ENCODE peak calls at places on chromosomes 2 and 18, in seven cellular contexts. Z is A673, P is endothelial cell, D is IMR-90, W is upper lobe of right lung, Q is HCT116, I is fibroblast of the aortic adventitia. F is an unnamed sample.
A peak's percentile ranks its signal among the peaks of the same experiment; 100 is the strongest.

GRCh38 chr18:8163287-8163959 is 445.8 kb upstream of the RAB12 start:
- DNase-seq in P (no peak), Z (no peak), D (no peak), Q (no peak), I (no peak), W (no peak), F (no peak)

GRCh38 chr2:165016772-165017411 is 61.6 kb upstream of the SLC38A11 start:
- DNase-seq in D (peak; percentile 65), Z (peak; percentile 71), I (peak; percentile 76), Q (peak; percentile 22), P (peak; percentile 39), W (no peak), F (no peak)

GRCh38 chr2:239078128-239078924 is 230.4 kb downstream of the TWIST2 start:
- DNase-seq in Z (no peak), P (no peak), Q (no peak), I (no peak), D (no peak), W (no peak), F (no peak)

GRCh38 chr2:100247256-100248043 is 74.9 kb downstream of the LONRF2 start:
- DNase-seq in Q (no peak), I (no peak), W (no peak), D (no peak), P (no peak), Z (no peak), F (no peak)

GRCh38 chr18:76353046-76353445 is 142.0 kb downstream of the ZNF516 start:
- DNase-seq in Z (no peak), W (no peak), Q (no peak), D (no peak), P (no peak), I (no peak), F (peak; percentile 64)

GRCh38 chr2:25917832-25918231 is 39.5 kb upstream of the ASXL2 start:
- DNase-seq in D (no peak), P (no peak), W (no peak), I (no peak), Z (no peak), Q (no peak), F (no peak)

GRCh38 chr2:229343661-229344060 is 72.6 kb upstream of the PID1 start:
- DNase-seq in Z (no peak), D (no peak), Q (no peak), W (no peak), I (no peak), P (no peak), F (no peak)

GRCh38 chr18:46155652-46156051 is 51.5 kb downstream of the HAUS1 start:
- DNase-seq in P (no peak), Z (no peak), D (peak; percentile 90), Q (no peak), I (peak; percentile 93), W (no peak), F (no peak)

GRCh38 chr2:109348645-109349554 is 219.9 kb downstream of the SH3RF3 start:
- DNase-seq in Q (no peak), D (no peak), P (no peak), I (no peak), Z (no peak), W (no peak), F (peak; percentile 32)

GRCh38 chr2:117832905-117833613 is 18.6 kb downstream of the DDX18 start:
- DNase-seq in Q (no peak), I (peak; percentile 34), Z (no peak), P (peak; percentile 38), W (no peak), D (peak; percentile 60), F (no peak)

GRCh38 chr2:98763209-98763951 is 32.4 kb upstream of the MGAT4A start:
- DNase-seq in D (no peak), W (no peak), Q (no peak), P (no peak), I (no peak), Z (no peak), F (no peak)

GRCh38 chr2:63613391-63613901 is 24.7 kb downstream of the MDH1 start:
- DNase-seq in D (no peak), W (no peak), Z (no peak), I (peak; percentile 62), Q (no peak), P (no peak), F (no peak)

GRCh38 chr2:25276569-25277465 is 64.9 kb downstream of the DNMT3A start:
- DNase-seq in I (no peak), Z (no peak), P (peak; percentile 91), D (no peak), Q (no peak), W (peak; percentile 81), F (no peak)

GRCh38 chr18:52844323-52844722 is 504.3 kb downstream of the DCC start:
- DNase-seq in Q (no peak), P (no peak), Z (peak; percentile 58), I (no peak), D (no peak), W (no peak), F (no peak)

GRCh38 chr2:195613922-195614321 is 43.1 kb upstream of the SLC39A10 start:
- DNase-seq in W (no peak), Z (peak; percentile 38), P (no peak), I (peak; percentile 82), D (peak; percentile 95), Q (no peak), F (no peak)

GRCh38 chr2:24075915-24076848 is at the start of gene SF3B6:
- DNase-seq in W (peak; percentile 100), Q (peak; percentile 99), I (peak; percentile 98), Z (peak; percentile 100), D (peak; percentile 99), P (peak; percentile 82), F (peak; percentile 98)

GRCh38 chr18:31610841-31611240 is 19.2 kb downstream of the TTR start:
- DNase-seq in P (peak; percentile 50), I (peak; percentile 14), Q (peak; percentile 13), W (no peak), Z (no peak), D (no peak), F (no peak)

DNA sequence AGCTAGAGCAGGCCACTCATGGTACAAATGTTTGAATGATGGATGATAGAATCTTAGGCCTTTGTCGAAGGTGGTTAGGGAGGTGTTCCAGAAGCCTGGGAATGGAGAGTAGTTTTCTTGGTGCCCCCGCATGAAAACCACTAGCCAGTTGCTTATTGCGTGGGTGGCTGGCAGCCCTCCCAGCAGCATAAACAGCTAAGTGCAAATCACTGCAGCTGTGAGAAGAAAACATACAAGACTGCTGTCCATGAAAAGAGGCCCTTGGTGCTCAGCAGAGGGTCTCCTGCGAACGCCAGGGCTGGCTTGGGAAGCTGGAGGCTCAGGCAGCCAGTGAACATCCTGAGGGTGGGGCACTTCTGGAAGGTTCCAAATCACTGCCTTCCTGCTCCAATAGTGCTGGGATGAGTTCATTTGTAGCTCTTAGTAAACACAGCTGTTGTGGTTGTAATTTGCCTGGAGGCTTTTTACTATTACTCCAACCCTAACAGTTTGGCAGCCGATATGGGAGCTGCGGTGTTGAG is 118.8 kb downstream of the MGAT5 start:
- DNase-seq in D (peak; percentile 94), P (no peak), Z (peak; percentile 3), Q (no peak), W (no peak), I (peak; percentile 76), F (no peak)
- TF ChIP-seq CTCF in D (no peak), P (no peak), Z (no peak), Q (no peak), W (no peak), I (no peak), F (no peak)

GRCh38 chr2:220539481-220539880 is 912.1 kb downstream of the SLC4A3 start:
- DNase-seq in D (no peak), Q (no peak), I (no peak), Z (no peak), P (no peak), W (no peak), F (no peak)

GRCh38 chr2:220531216-220531615 is 903.8 kb downstream of the SLC4A3 start:
- DNase-seq in Z (no peak), Q (no peak), D (no peak), I (no peak), W (no peak), P (no peak), F (no peak)

GRCh38 chr2:220528180-220528579 is 900.8 kb downstream of the SLC4A3 start:
- DNase-seq in D (peak; percentile 62), I (peak; percentile 34), Q (no peak), Z (no peak), P (no peak), W (no peak), F (no peak)

GRCh38 chr2:220533485-220533884 is 906.1 kb downstream of the SLC4A3 start:
- DNase-seq in D (peak; percentile 57), Z (peak; percentile 69), W (no peak), Q (peak; percentile 21), I (no peak), P (peak; percentile 9), F (no peak)
- TF ChIP-seq CTCF in D (peak; percentile 31), Z (peak; percentile 45), W (no peak), Q (no peak), I (peak; percentile 36), P (peak; percentile 52), F (peak; percentile 49)

DNA sequence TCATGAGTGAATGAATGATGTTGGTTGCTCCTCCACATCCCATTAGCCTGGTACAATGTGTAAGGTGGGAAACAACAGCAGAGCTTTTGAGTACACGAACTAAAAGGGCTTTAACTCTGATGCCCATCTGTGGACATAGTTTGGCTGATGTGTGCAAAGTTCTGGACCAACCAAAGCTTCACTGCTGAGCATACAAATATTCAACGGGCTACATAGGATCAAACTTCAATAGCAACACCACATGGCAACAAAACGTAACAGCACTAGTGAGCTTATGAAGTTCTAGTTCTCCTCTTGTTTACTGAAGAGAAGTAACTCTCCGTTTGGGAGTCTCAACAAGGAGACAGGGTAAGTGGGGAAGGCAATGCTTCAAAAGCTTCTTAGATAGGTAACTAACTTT is 20.4 kb downstream of the STAM2 start:
- DNase-seq in I (peak; percentile 19), Q (no peak), W (no peak), D (no peak), Z (no peak), P (no peak), F (no peak)
- TF ChIP-seq CTCF in I (no peak), Q (no peak), W (no peak), D (no peak), Z (no peak), P (no peak), F (no peak)

DNA sequence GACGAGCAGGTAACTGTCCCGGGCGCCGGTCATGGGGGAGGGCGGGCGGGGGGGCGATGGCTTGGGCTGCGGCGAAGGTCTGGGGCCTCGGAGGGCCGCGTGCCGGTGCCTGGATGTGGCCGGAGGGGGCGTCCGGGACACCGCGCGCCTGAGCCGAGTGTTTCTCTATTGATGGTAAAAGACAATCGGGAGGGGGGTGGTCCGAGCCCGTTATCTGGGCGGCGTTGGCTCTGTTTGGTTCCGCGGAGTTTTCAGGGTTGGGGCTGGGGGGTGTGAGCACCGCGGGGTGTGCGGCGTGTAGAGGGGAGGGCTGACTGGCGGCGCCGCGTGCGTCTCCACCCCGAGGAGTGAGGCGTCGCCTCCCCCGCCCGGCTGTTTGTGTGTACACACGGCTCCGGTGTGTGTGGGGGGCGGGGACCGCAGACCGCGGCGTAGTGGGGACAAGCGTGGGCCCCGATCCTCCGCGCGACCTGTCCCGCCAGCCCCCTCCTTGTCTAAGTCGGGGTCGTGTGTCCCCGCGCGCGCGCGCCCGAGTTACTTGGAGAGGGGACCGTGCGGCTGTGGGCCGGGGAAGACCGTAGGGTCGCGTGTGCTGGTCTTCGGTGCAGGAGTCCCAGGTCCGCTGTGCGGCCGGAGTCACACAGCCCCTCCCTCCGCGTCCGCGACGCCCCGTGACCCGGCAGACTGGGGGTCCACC is 1.6 kb downstream of the CTIF start:
- DNase-seq in Q (no peak), D (peak; percentile 58), Z (peak; percentile 62), I (peak; percentile 58), W (peak; percentile 86), P (peak; percentile 68), F (peak; percentile 86)
- TF ChIP-seq CTCF in Q (no peak), D (peak; percentile 23), Z (no peak), I (peak; percentile 32), W (peak; percentile 16), P (no peak), F (peak; percentile 36)

F was measured in osteocyte.